ENCODE peak calls at places on chromosomes 2 and 18, in nine cellular contexts. One of them, this sample, is unnamed. For H3K79me2, H4K20me1 and H3K9me3, the result is how much of the 10 kb centered on the place peaks cover.

GRCh38 chr2:200702646-200703118 is 109.0 kb upstream of the BZW1 start:
- DNase-seq in fibroblast of lung: no peak
- DNase-seq in GM23248: no peak
- DNase-seq in neural progenitor cell: no peak
- DNase-seq in astrocyte: no peak
- DNase-seq in PC-9: no peak
- DNase-seq in K562: no peak
- DNase-seq in mammary epithelial cell: peak
- DNase-seq in MM.1S: peak
- DNase-seq in this sample: no peak

GRCh38 chr18:48164096-48164475 is 233.6 kb upstream of the SMAD2 start:
- DNase-seq in fibroblast of lung: no peak
- DNase-seq in GM23248: no peak
- DNase-seq in neural progenitor cell: no peak
- DNase-seq in astrocyte: no peak
- DNase-seq in PC-9: no peak
- DNase-seq in K562: no peak
- DNase-seq in mammary epithelial cell: no peak
- DNase-seq in MM.1S: no peak
- DNase-seq in this sample: no peak

GRCh38 chr2:25566694-25567093 is 106.7 kb downstream of the DTNB start:
- DNase-seq in fibroblast of lung: no peak
- DNase-seq in GM23248: no peak
- DNase-seq in neural progenitor cell: no peak
- DNase-seq in astrocyte: peak
- DNase-seq in PC-9: no peak
- DNase-seq in K562: no peak
- DNase-seq in mammary epithelial cell: no peak
- DNase-seq in MM.1S: peak
- DNase-seq in this sample: no peak

GRCh38 chr18:76588591-76589303 is 93.7 kb upstream of the ZNF516 start:
- DNase-seq in fibroblast of lung: no peak
- DNase-seq in GM23248: peak
- DNase-seq in neural progenitor cell: peak
- DNase-seq in astrocyte: peak
- DNase-seq in PC-9: no peak
- DNase-seq in K562: no peak
- DNase-seq in mammary epithelial cell: no peak
- DNase-seq in MM.1S: no peak
- DNase-seq in this sample: no peak

GRCh38 chr2:9538000-9538507 is 17.6 kb downstream of the ADAM17 start:
- DNase-seq in fibroblast of lung: peak
- DNase-seq in GM23248: peak
- DNase-seq in neural progenitor cell: no peak
- DNase-seq in astrocyte: peak
- DNase-seq in PC-9: no peak
- DNase-seq in K562: no peak
- DNase-seq in mammary epithelial cell: peak
- DNase-seq in MM.1S: no peak
- DNase-seq in this sample: no peak

GRCh38 chr2:213152065-213152794 is 818 bp upstream of the IKZF2 start:
- DNase-seq in fibroblast of lung: peak
- DNase-seq in GM23248: peak
- DNase-seq in neural progenitor cell: peak
- DNase-seq in astrocyte: peak
- DNase-seq in PC-9: peak
- DNase-seq in K562: peak
- DNase-seq in mammary epithelial cell: peak
- DNase-seq in MM.1S: peak
- DNase-seq in this sample: no peak

GRCh38 chr2:42284019-42284418 is 77.0 kb downstream of the COX7A2L start:
- DNase-seq in fibroblast of lung: no peak
- DNase-seq in GM23248: no peak
- DNase-seq in neural progenitor cell: no peak
- DNase-seq in astrocyte: no peak
- DNase-seq in PC-9: no peak
- DNase-seq in K562: no peak
- DNase-seq in mammary epithelial cell: no peak
- DNase-seq in MM.1S: no peak
- DNase-seq in this sample: no peak

GRCh38 chr2:184730288-184730687 is 132.0 kb downstream of the ZNF804A start:
- DNase-seq in fibroblast of lung: no peak
- DNase-seq in GM23248: no peak
- DNase-seq in neural progenitor cell: no peak
- DNase-seq in astrocyte: no peak
- DNase-seq in PC-9: no peak
- DNase-seq in K562: no peak
- DNase-seq in mammary epithelial cell: no peak
- DNase-seq in MM.1S: peak
- DNase-seq in this sample: no peak

GRCh38 chr2:10634495-10634894 is 55.3 kb downstream of the NOL10 start:
- DNase-seq in fibroblast of lung: no peak
- DNase-seq in GM23248: no peak
- DNase-seq in neural progenitor cell: no peak
- DNase-seq in astrocyte: no peak
- DNase-seq in PC-9: no peak
- DNase-seq in K562: no peak
- DNase-seq in mammary epithelial cell: no peak
- DNase-seq in MM.1S: no peak
- DNase-seq in this sample: no peak

GRCh38 chr2:10631405-10631804 is 58.4 kb downstream of the NOL10 start:
- DNase-seq in fibroblast of lung: peak
- DNase-seq in GM23248: no peak
- DNase-seq in neural progenitor cell: no peak
- DNase-seq in astrocyte: no peak
- DNase-seq in PC-9: no peak
- DNase-seq in K562: no peak
- DNase-seq in mammary epithelial cell: no peak
- DNase-seq in MM.1S: no peak
- DNase-seq in this sample: no peak

GRCh38 chr2:10632230-10632629 is 57.5 kb downstream of the NOL10 start:
- DNase-seq in fibroblast of lung: no peak
- DNase-seq in GM23248: no peak
- DNase-seq in neural progenitor cell: no peak
- DNase-seq in astrocyte: no peak
- DNase-seq in PC-9: no peak
- DNase-seq in K562: no peak
- DNase-seq in mammary epithelial cell: no peak
- DNase-seq in MM.1S: no peak
- DNase-seq in this sample: no peak

GRCh38 chr2:10626837-10627236 is 62.9 kb downstream of the NOL10 start:
- DNase-seq in fibroblast of lung: no peak
- DNase-seq in GM23248: no peak
- DNase-seq in neural progenitor cell: no peak
- DNase-seq in astrocyte: no peak
- DNase-seq in PC-9: no peak
- DNase-seq in K562: no peak
- DNase-seq in mammary epithelial cell: no peak
- DNase-seq in MM.1S: no peak
- DNase-seq in this sample: no peak

GRCh38 chr2:10629819-10630532 is 59.8 kb downstream of the NOL10 start:
- DNase-seq in fibroblast of lung: no peak
- DNase-seq in GM23248: no peak
- DNase-seq in neural progenitor cell: no peak
- DNase-seq in astrocyte: no peak
- DNase-seq in PC-9: no peak
- DNase-seq in K562: no peak
- DNase-seq in mammary epithelial cell: no peak
- DNase-seq in MM.1S: no peak
- DNase-seq in this sample: no peak
- H3K79me2 ChIP-seq in fibroblast of lung: under half
- H3K79me2 ChIP-seq in GM23248: under half
- H3K79me2 ChIP-seq in neural progenitor cell: under half
- H3K79me2 ChIP-seq in astrocyte: under half
- H3K79me2 ChIP-seq in PC-9: under half
- H3K79me2 ChIP-seq in K562: under half
- H3K79me2 ChIP-seq in mammary epithelial cell: under half
- H3K79me2 ChIP-seq in MM.1S: under half
- H3K79me2 ChIP-seq in this sample: under half

GRCh38 chr2:1656961-1657841 is 87.1 kb downstream of the PXDN start:
- DNase-seq in fibroblast of lung: no peak
- DNase-seq in GM23248: no peak
- DNase-seq in neural progenitor cell: no peak
- DNase-seq in astrocyte: no peak
- DNase-seq in PC-9: no peak
- DNase-seq in K562: no peak
- DNase-seq in mammary epithelial cell: peak
- DNase-seq in MM.1S: peak
- DNase-seq in this sample: no peak

GRCh38 chr2:1653956-1654695 is 90.2 kb downstream of the PXDN start:
- DNase-seq in fibroblast of lung: peak
- DNase-seq in GM23248: peak
- DNase-seq in neural progenitor cell: no peak
- DNase-seq in astrocyte: peak
- DNase-seq in PC-9: no peak
- DNase-seq in K562: no peak
- DNase-seq in mammary epithelial cell: no peak
- DNase-seq in MM.1S: no peak
- DNase-seq in this sample: no peak

GRCh38 chr2:1654696-1655374 is 89.5 kb downstream of the PXDN start:
- DNase-seq in fibroblast of lung: no peak
- DNase-seq in GM23248: peak
- DNase-seq in neural progenitor cell: no peak
- DNase-seq in astrocyte: no peak
- DNase-seq in PC-9: no peak
- DNase-seq in K562: no peak
- DNase-seq in mammary epithelial cell: no peak
- DNase-seq in MM.1S: no peak
- DNase-seq in this sample: no peak

GRCh38 chr2:1656326-1656960 is 87.9 kb downstream of the PXDN start:
- DNase-seq in fibroblast of lung: no peak
- DNase-seq in GM23248: no peak
- DNase-seq in neural progenitor cell: peak
- DNase-seq in astrocyte: no peak
- DNase-seq in PC-9: no peak
- DNase-seq in K562: no peak
- DNase-seq in mammary epithelial cell: no peak
- DNase-seq in MM.1S: peak
- DNase-seq in this sample: no peak

DNA sequence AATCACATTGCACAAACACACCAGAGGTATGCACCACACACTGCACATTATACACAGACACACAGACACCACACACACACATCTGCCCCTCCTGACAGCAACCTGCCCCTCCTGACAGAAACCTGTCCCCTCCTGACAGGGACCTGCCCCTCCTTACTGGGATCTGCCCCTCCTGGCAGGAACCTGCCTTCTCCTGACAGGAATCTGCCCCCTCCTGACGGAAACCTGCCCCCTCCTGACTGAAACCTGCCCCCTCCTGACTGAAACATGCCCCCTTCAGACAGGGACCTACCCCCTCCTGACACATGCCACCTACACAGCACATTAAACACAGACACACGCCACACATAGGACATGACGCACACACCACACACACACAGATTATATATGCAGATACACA is 88.9 kb downstream of the PXDN start:
- DNase-seq in fibroblast of lung: no peak
- DNase-seq in GM23248: no peak
- DNase-seq in neural progenitor cell: no peak
- DNase-seq in astrocyte: peak
- DNase-seq in PC-9: no peak
- DNase-seq in K562: no peak
- DNase-seq in mammary epithelial cell: no peak
- DNase-seq in MM.1S: no peak
- DNase-seq in this sample: no peak
- H4K20me1 ChIP-seq in fibroblast of lung: under half
- H4K20me1 ChIP-seq in GM23248: under half
- H4K20me1 ChIP-seq in neural progenitor cell: under half
- H4K20me1 ChIP-seq in astrocyte: under half
- H4K20me1 ChIP-seq in PC-9: under half
- H4K20me1 ChIP-seq in K562: under half
- H4K20me1 ChIP-seq in mammary epithelial cell: under half
- H4K20me1 ChIP-seq in MM.1S: under half
- H4K20me1 ChIP-seq in this sample: under half

GRCh38 chr18:59612461-59612860 is 84.8 kb downstream of the CCBE1 start:
- DNase-seq in fibroblast of lung: peak
- DNase-seq in GM23248: peak
- DNase-seq in neural progenitor cell: no peak
- DNase-seq in astrocyte: peak
- DNase-seq in PC-9: no peak
- DNase-seq in K562: no peak
- DNase-seq in mammary epithelial cell: no peak
- DNase-seq in MM.1S: no peak
- DNase-seq in this sample: no peak

GRCh38 chr18:59609654-59610053 is 87.6 kb downstream of the CCBE1 start:
- DNase-seq in fibroblast of lung: no peak
- DNase-seq in GM23248: no peak
- DNase-seq in neural progenitor cell: no peak
- DNase-seq in astrocyte: no peak
- DNase-seq in PC-9: no peak
- DNase-seq in K562: no peak
- DNase-seq in mammary epithelial cell: no peak
- DNase-seq in MM.1S: no peak
- DNase-seq in this sample: no peak

GRCh38 chr18:59607471-59607870 is 89.8 kb downstream of the CCBE1 start:
- DNase-seq in fibroblast of lung: no peak
- DNase-seq in GM23248: no peak
- DNase-seq in neural progenitor cell: no peak
- DNase-seq in astrocyte: no peak
- DNase-seq in PC-9: no peak
- DNase-seq in K562: no peak
- DNase-seq in mammary epithelial cell: no peak
- DNase-seq in MM.1S: no peak
- DNase-seq in this sample: no peak

GRCh38 chr18:59613903-59614302 is 83.3 kb downstream of the CCBE1 start:
- DNase-seq in fibroblast of lung: no peak
- DNase-seq in GM23248: no peak
- DNase-seq in neural progenitor cell: no peak
- DNase-seq in astrocyte: no peak
- DNase-seq in PC-9: no peak
- DNase-seq in K562: no peak
- DNase-seq in mammary epithelial cell: no peak
- DNase-seq in MM.1S: no peak
- DNase-seq in this sample: no peak

GRCh38 chr18:59610546-59611140 is 86.6 kb downstream of the CCBE1 start:
- DNase-seq in fibroblast of lung: no peak
- DNase-seq in GM23248: no peak
- DNase-seq in neural progenitor cell: no peak
- DNase-seq in astrocyte: no peak
- DNase-seq in PC-9: no peak
- DNase-seq in K562: no peak
- DNase-seq in mammary epithelial cell: no peak
- DNase-seq in MM.1S: no peak
- DNase-seq in this sample: no peak
- H3K9me3 ChIP-seq in fibroblast of lung: under half
- H3K9me3 ChIP-seq in GM23248: under half
- H3K9me3 ChIP-seq in neural progenitor cell: under half
- H3K9me3 ChIP-seq in astrocyte: under half
- H3K9me3 ChIP-seq in PC-9: under half
- H3K9me3 ChIP-seq in K562: under half
- H3K9me3 ChIP-seq in mammary epithelial cell: under half
- H3K9me3 ChIP-seq in MM.1S: under half
- H3K9me3 ChIP-seq in this sample: under half

GRCh38 chr2:181317511-181317910 is 139.7 kb upstream of the ITGA4 start:
- DNase-seq in fibroblast of lung: no peak
- DNase-seq in GM23248: peak
- DNase-seq in neural progenitor cell: no peak
- DNase-seq in astrocyte: no peak
- DNase-seq in PC-9: no peak
- DNase-seq in K562: no peak
- DNase-seq in mammary epithelial cell: no peak
- DNase-seq in MM.1S: no peak
- DNase-seq in this sample: no peak

GRCh38 chr2:181311841-181312240 is 145.3 kb upstream of the ITGA4 start:
- DNase-seq in fibroblast of lung: no peak
- DNase-seq in GM23248: no peak
- DNase-seq in neural progenitor cell: no peak
- DNase-seq in astrocyte: no peak
- DNase-seq in PC-9: no peak
- DNase-seq in K562: no peak
- DNase-seq in mammary epithelial cell: no peak
- DNase-seq in MM.1S: peak
- DNase-seq in this sample: no peak

GRCh38 chr2:181312515-181312927 is 144.7 kb upstream of the ITGA4 start:
- DNase-seq in fibroblast of lung: no peak
- DNase-seq in GM23248: no peak
- DNase-seq in neural progenitor cell: no peak
- DNase-seq in astrocyte: no peak
- DNase-seq in PC-9: no peak
- DNase-seq in K562: no peak
- DNase-seq in mammary epithelial cell: no peak
- DNase-seq in MM.1S: peak
- DNase-seq in this sample: no peak

GRCh38 chr2:181310967-181311366 is 146.2 kb upstream of the ITGA4 start:
- DNase-seq in fibroblast of lung: no peak
- DNase-seq in GM23248: no peak
- DNase-seq in neural progenitor cell: no peak
- DNase-seq in astrocyte: no peak
- DNase-seq in PC-9: no peak
- DNase-seq in K562: no peak
- DNase-seq in mammary epithelial cell: no peak
- DNase-seq in MM.1S: peak
- DNase-seq in this sample: no peak

GRCh38 chr2:181313845-181314244 is 143.3 kb upstream of the ITGA4 start:
- DNase-seq in fibroblast of lung: no peak
- DNase-seq in GM23248: no peak
- DNase-seq in neural progenitor cell: no peak
- DNase-seq in astrocyte: no peak
- DNase-seq in PC-9: no peak
- DNase-seq in K562: no peak
- DNase-seq in mammary epithelial cell: no peak
- DNase-seq in MM.1S: peak
- DNase-seq in this sample: no peak
- H3K79me2 ChIP-seq in fibroblast of lung: under half
- H3K79me2 ChIP-seq in GM23248: under half
- H3K79me2 ChIP-seq in neural progenitor cell: under half
- H3K79me2 ChIP-seq in astrocyte: under half
- H3K79me2 ChIP-seq in PC-9: under half
- H3K79me2 ChIP-seq in K562: under half
- H3K79me2 ChIP-seq in mammary epithelial cell: under half
- H3K79me2 ChIP-seq in MM.1S: under half
- H3K79me2 ChIP-seq in this sample: under half